ENCODE peak calls at places on chromosomes 16 and 17, in nine cellular contexts. N is cardiac muscle cell, W is DND-41, D is mesenchymal stem cell, Y is A673, I is left lung, R is mesendoderm, Z is astrocyte, J is aorta. F is an unnamed sample.

GRCh38 chr16:17773698-17774101 is 302.9 kb upstream of the XYLT1 start:
- DNase-seq in J (no peak), D (no peak), R (peak; percentile 87), I (no peak), W (no peak), Z (peak; percentile 51), N (no peak), Y (peak; percentile 13), F (no peak)

GRCh38 chr17:8732406-8733065 is 12.1 kb downstream of the CCDC42 start:
- DNase-seq in D (peak; percentile 19), J (no peak), I (no peak), R (no peak), Z (peak; percentile 38), N (no peak), W (no peak), Y (no peak), F (no peak)

GRCh38 chr16:81551821-81552304 is 107.3 kb downstream of the CMIP start:
- DNase-seq in N (no peak), W (no peak), Z (peak; percentile 82), D (peak; percentile 70), Y (no peak), J (peak; percentile 44), R (no peak), I (no peak), F (no peak)

GRCh38 chr17:65050438-65050837 is 6.1 kb downstream of the GNA13 start:
- DNase-seq in I (no peak), Y (no peak), D (no peak), Z (no peak), N (no peak), W (no peak), J (no peak), R (no peak), F (no peak)

GRCh38 chr17:67503184-67503583 is 126.1 kb downstream of the PITPNC1 start:
- DNase-seq in Z (no peak), N (no peak), Y (no peak), R (no peak), D (no peak), W (no peak), I (no peak), J (no peak), F (no peak)

GRCh38 chr16:88782454-88783390 is 2.3 kb downstream of the PIEZO1 start:
- DNase-seq in N (no peak), I (peak; percentile 82), D (peak; percentile 76), Y (peak; percentile 31), J (no peak), W (no peak), R (no peak), Z (peak; percentile 74), F (peak; percentile 64)

GRCh38 chr16:23857901-23858300 is 22.1 kb downstream of the PRKCB start:
- DNase-seq in D (no peak), R (no peak), I (no peak), J (no peak), Z (no peak), W (no peak), Y (no peak), N (no peak), F (no peak)

GRCh38 chr17:37327341-37328090 is 48.3 kb upstream of the C17orf78 start:
- DNase-seq in Y (no peak), R (no peak), I (no peak), J (no peak), N (no peak), W (no peak), Z (peak; percentile 96), D (peak; percentile 91), F (no peak)

GRCh38 chr16:87145181-87146176 is 171.7 kb downstream of the C16orf95 start:
- DNase-seq in D (peak; percentile 72), I (peak; percentile 48), Y (peak; percentile 25), R (peak; percentile 21), N (no peak), J (peak; percentile 37), Z (peak; percentile 93), W (no peak), F (no peak)

GRCh38 chr17:43212641-43213490 is 1.2 kb downstream of the TMEM106A start:
- DNase-seq in J (no peak), I (no peak), Y (no peak), W (peak; percentile 60), R (no peak), D (no peak), N (no peak), Z (no peak), F (no peak)

GRCh38 chr16:4618645-4619418 is 4.1 kb upstream of the UBALD1 start:
- DNase-seq in Z (no peak), Y (no peak), R (no peak), W (no peak), J (no peak), D (no peak), N (no peak), I (no peak), F (no peak)

GRCh38 chr17:57944796-57945362 is 10.3 kb downstream of the CUEDC1 start:
- DNase-seq in J (no peak), D (peak; percentile 70), Z (peak; percentile 47), N (no peak), W (no peak), Y (no peak), R (no peak), I (no peak), F (no peak)

GRCh38 chr17:75295220-75296158 is 6.3 kb upstream of the SLC25A19 start:
- DNase-seq in D (no peak), I (no peak), W (no peak), N (no peak), Y (no peak), R (no peak), Z (no peak), J (no peak), F (no peak)

GRCh38 chr16:11101283-11101682 is 154.7 kb downstream of the SOCS1 start:
- DNase-seq in I (no peak), J (no peak), W (no peak), Z (no peak), D (no peak), Y (no peak), R (no peak), N (no peak), F (no peak)

GRCh38 chr17:80320496-80320895 is 59.8 kb downstream of the RNF213 start:
- DNase-seq in Y (no peak), D (no peak), J (no peak), W (no peak), R (no peak), I (no peak), N (no peak), Z (no peak), F (no peak)

DNA sequence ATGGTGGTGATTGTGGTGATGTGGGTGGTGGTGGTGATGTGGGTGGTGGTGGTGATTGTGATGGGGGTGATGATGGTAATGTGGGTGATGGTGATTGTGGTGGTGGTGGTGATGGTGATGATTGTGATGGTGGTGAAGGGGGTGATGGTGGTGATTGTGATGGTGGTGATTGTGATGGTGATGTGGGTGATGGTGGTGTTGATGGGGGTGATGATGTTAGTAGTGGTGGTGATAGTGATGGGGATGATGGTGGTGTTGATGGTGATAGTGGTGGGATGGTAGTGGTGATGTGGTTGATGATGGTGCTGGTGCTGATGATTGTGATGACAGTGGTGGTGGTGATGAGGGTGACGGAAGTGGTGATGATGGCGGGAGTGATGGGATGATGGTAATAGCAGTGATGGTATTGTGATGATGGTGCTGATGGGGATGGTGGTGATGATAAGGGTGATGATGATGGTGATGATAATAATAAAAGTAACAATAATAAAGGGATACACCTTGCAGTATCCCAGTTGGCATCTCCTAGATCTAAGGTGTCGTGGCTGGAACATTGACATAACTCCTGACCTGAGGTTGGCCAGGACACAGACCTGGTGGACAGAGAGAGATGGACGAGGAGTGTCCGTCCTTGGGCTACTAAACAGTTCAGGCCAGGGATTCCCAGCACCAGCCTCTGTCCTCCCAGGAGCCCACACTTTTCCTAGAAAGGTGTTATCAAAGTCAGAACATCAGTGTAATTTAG is 344.5 kb downstream of the SEC14L1 start:
- DNase-seq in Z (no peak), D (no peak), I (no peak), W (no peak), Y (no peak), R (no peak), J (no peak), N (no peak), F (no peak)
- H3K36me3 ChIP-seq in Z (peaks cover 7% of the 10 kb centered on the region), D (peaks cover 77% of the 10 kb centered on the region), I (no peaks in the 10 kb centered on the region), W (peaks cover 100% of the 10 kb centered on the region), Y (peaks cover 16% of the 10 kb centered on the region), R (peaks cover 16% of the 10 kb centered on the region), J (no peaks in the 10 kb centered on the region), N (peaks cover 19% of the 10 kb centered on the region), F (peaks cover 87% of the 10 kb centered on the region)

GRCh38 chr16:30351001-30351441 is 4.1 kb downstream of the CD2BP2 start:
- DNase-seq in N (no peak), D (no peak), J (no peak), W (no peak), Z (no peak), I (no peak), Y (no peak), R (no peak), F (no peak)
- H3K4me3 ChIP-seq in N (no peak overlapping the region), D (no peak overlapping the region), J (no peak overlapping the region), W (no peak overlapping the region), Z (no peak overlapping the region), I (no peak overlapping the region), Y (no peak overlapping the region), R (no peak overlapping the region), F (no peak overlapping the region)

GRCh38 chr17:17876959-17877547 is 40.3 kb upstream of the SREBF1 start:
- DNase-seq in D (peak; percentile 22), I (no peak), N (peak; percentile 23), W (no peak), R (no peak), J (peak; percentile 79), Z (peak; percentile 36), Y (no peak), F (no peak)
- H3K27ac ChIP-seq in D (peak overlapping the region; percentile 90), I (peak overlapping the region; percentile 74), N (peak overlapping the region; percentile 54), W (no peak overlapping the region), R (no peak overlapping the region), J (peak overlapping the region; percentile 78), Z (peak overlapping the region; percentile 88), Y (peak overlapping the region; percentile 58), F (no peak overlapping the region)

DNA sequence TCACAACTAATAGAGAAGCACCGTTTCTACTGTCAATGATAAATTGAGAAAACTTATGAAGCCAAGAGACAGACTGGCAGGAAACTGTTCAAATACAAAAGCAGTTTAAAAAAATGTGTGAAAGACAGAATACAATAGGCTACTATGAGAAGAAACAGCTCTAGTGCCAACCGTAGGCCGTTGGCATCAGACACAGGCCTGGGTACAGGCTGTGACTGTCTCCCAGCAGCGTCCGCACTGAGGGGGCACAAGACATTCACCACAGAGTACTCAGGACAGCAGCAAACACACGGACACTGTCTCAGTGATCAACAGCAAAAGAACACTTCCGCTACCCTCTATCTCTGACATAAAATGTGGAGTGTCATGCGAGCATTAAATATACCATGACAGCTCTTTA is 7.8 kb upstream of the C1QBP start:
- DNase-seq in W (no peak), D (no peak), R (no peak), J (no peak), Y (no peak), I (no peak), N (no peak), Z (no peak), F (no peak)
- H3K36me3 ChIP-seq in W (peaks cover 86% of the 10 kb centered on the region), D (peaks cover 44% of the 10 kb centered on the region), R (peaks cover 6% of the 10 kb centered on the region), J (peaks cover 6% of the 10 kb centered on the region), Y (peaks cover 60% of the 10 kb centered on the region), I (no peaks in the 10 kb centered on the region), N (peaks cover 51% of the 10 kb centered on the region), Z (peaks cover 32% of the 10 kb centered on the region), F (peaks cover 59% of the 10 kb centered on the region)

GRCh38 chr17:13777003-13777402 is 175.3 kb upstream of the HS3ST3A1 start:
- DNase-seq in D (peak; percentile 95), Y (no peak), R (no peak), Z (no peak), N (no peak), W (no peak), J (no peak), I (no peak), F (no peak)
- H3K4me3 ChIP-seq in D (no peak overlapping the region), Y (no peak overlapping the region), R (no peak overlapping the region), Z (no peak overlapping the region), N (no peak overlapping the region), W (no peak overlapping the region), J (no peak overlapping the region), I (no peak overlapping the region), F (no peak overlapping the region)

F was measured in CD4-positive, CD25-positive, alpha-beta regulatory T cell.